ENCODE peak calls at places on chromosomes 7 and 10, in nine cellular contexts. B, Y, R, M, H, J, I, Q and L are unnamed samples.

GRCh38 chr7:116924741-116925140 is 28.6 kb upstream of the ST7 start:
- DNase-seq in H (no peak), I (no peak), R (no peak), J (no peak), M (no peak), Y (no peak), Q (no peak), B (no peak), L (no peak)

GRCh38 chr10:63237396-63237795 is 104.3 kb downstream of the NRBF2 start:
- DNase-seq in B (no peak), R (no peak), Y (no peak), H (no peak), M (no peak), I (no peak), J (no peak), Q (peak), L (no peak)

GRCh38 chr10:102220612-102221011 is 5.5 kb upstream of the ELOVL3 start:
- DNase-seq in I (no peak), M (no peak), H (no peak), R (no peak), Q (no peak), J (no peak), B (no peak), Y (no peak), L (no peak)

GRCh38 chr10:113499066-113499465 is 53.8 kb upstream of the HABP2 start:
- DNase-seq in I (no peak), J (no peak), Q (no peak), B (no peak), R (peak), Y (no peak), H (no peak), M (no peak), L (peak)

GRCh38 chr7:9200666-9201065 is 767.3 kb downstream of the NXPH1 start:
- DNase-seq in Y (no peak), J (no peak), Q (no peak), I (no peak), R (no peak), H (no peak), B (no peak), M (no peak), L (no peak)

GRCh38 chr7:129990403-129991192 is 37.8 kb upstream of the UBE2H start:
- DNase-seq in B (no peak), I (no peak), R (peak), M (no peak), J (no peak), Y (no peak), Q (no peak), H (no peak), L (peak)

GRCh38 chr7:7884855-7885254 is 83.7 kb upstream of the GLCCI1 start:
- DNase-seq in Y (no peak), M (peak), R (no peak), J (no peak), H (no peak), B (no peak), I (no peak), Q (no peak), L (no peak)

GRCh38 chr10:344582-345200 is 209.4 kb downstream of the ZMYND11 start:
- DNase-seq in I (no peak), J (peak), Q (no peak), Y (no peak), H (no peak), B (no peak), R (no peak), M (no peak), L (no peak)

GRCh38 chr7:82428186-82428961 is 15.2 kb downstream of the CACNA2D1 start:
- DNase-seq in H (no peak), M (peak), I (no peak), R (peak), J (no peak), B (no peak), Y (no peak), Q (no peak), L (peak)

GRCh38 chr10:112491144-112491543 is 44.1 kb downstream of the VTI1A start:
- DNase-seq in R (peak), I (no peak), J (no peak), Q (no peak), Y (no peak), M (peak), H (no peak), B (no peak), L (peak)

GRCh38 chr7:74222851-74223710 is 13.3 kb downstream of the LAT2 start:
- DNase-seq in H (no peak), J (no peak), R (no peak), Y (no peak), Q (no peak), M (no peak), B (no peak), I (no peak), L (no peak)

GRCh38 chr10:100828744-100829102 is 83.3 kb downstream of the PAX2 start:
- DNase-seq in Y (peak), Q (peak), R (no peak), J (peak), M (no peak), B (no peak), H (no peak), I (no peak), L (no peak)

GRCh38 chr7:4181446-4181845 is 500.6 kb upstream of the FOXK1 start:
- DNase-seq in Y (no peak), R (no peak), J (no peak), B (no peak), M (no peak), H (no peak), Q (no peak), I (no peak), L (no peak)

GRCh38 chr7:22319424-22320403 is 37.2 kb downstream of the RAPGEF5 start:
- DNase-seq in M (no peak), Y (peak), B (no peak), J (no peak), Q (no peak), H (no peak), I (no peak), R (no peak), L (no peak)

GRCh38 chr7:130957140-130957513 is 223.1 kb upstream of the KLF14 start:
- DNase-seq in M (no peak), J (no peak), R (no peak), H (no peak), B (no peak), Q (no peak), Y (no peak), I (no peak), L (no peak)

GRCh38 chr10:119644215-119644826 is 6.9 kb upstream of the BAG3 start:
- DNase-seq in Y (no peak), H (no peak), I (no peak), B (no peak), M (no peak), J (no peak), Q (peak), R (no peak), L (no peak)

GRCh38 chr10:84944187-84944586 is 615.8 kb downstream of the CCSER2 start:
- DNase-seq in B (no peak), M (no peak), Q (no peak), Y (no peak), I (no peak), J (no peak), H (no peak), R (no peak), L (no peak)

GRCh38 chr7:156639426-156640256 is 933 bp upstream of the RNF32 start:
- DNase-seq in Q (no peak), B (no peak), R (no peak), J (no peak), M (peak), Y (no peak), H (no peak), I (no peak), L (peak)

GRCh38 chr10:57017356-57018037 is 656.4 kb upstream of the ZWINT start:
- DNase-seq in J (no peak), I (no peak), B (no peak), H (no peak), R (no peak), Y (no peak), Q (no peak), M (no peak), L (no peak)

GRCh38 chr7:97845622-97846203 is 26.5 kb downstream of the ASNS start:
- DNase-seq in B (no peak), J (no peak), R (peak), Y (peak), H (peak), M (peak), Q (peak), I (no peak), L (peak)

GRCh38 chr10:132311338-132311939 is 3.7 kb upstream of the STK32C start:
- DNase-seq in R (no peak), M (no peak), Y (peak), I (no peak), H (no peak), J (peak), Q (peak), B (no peak), L (no peak)

GRCh38 chr7:116505823-116506222 is 6.3 kb downstream of the CAV2 start:
- DNase-seq in R (no peak), J (no peak), H (no peak), B (no peak), M (no peak), I (no peak), Q (no peak), Y (no peak), L (no peak)

GRCh38 chr7:106217089-106217542 is 67.7 kb downstream of the NAMPT start:
- DNase-seq in M (peak), Y (no peak), R (peak), B (no peak), Q (peak), H (peak), I (no peak), J (peak), L (peak)

GRCh38 chr7:114851406-114852025 is 70.4 kb upstream of the MDFIC start:
- DNase-seq in H (no peak), I (no peak), Y (no peak), J (no peak), M (peak), Q (peak), B (no peak), R (no peak), L (peak)

GRCh38 chr10:127537924-127538323 is 11.2 kb upstream of the NPS start:
- DNase-seq in M (no peak), R (no peak), B (no peak), I (no peak), Y (no peak), H (no peak), Q (no peak), J (no peak), L (no peak)

GRCh38 chr10:38003026-38003425 is 7.4 kb upstream of the ZNF33A start:
- DNase-seq in H (no peak), B (no peak), Y (no peak), R (no peak), Q (no peak), M (no peak), I (no peak), J (no peak), L (no peak)

GRCh38 chr7:37052673-37053072 is 328.4 kb upstream of the AOAH start:
- DNase-seq in Y (no peak), J (no peak), R (peak), Q (peak), M (peak), H (peak), B (no peak), I (no peak), L (peak)

GRCh38 chr10:45495438-45496152 is 121.6 kb downstream of the ALOX5 start:
- DNase-seq in J (no peak), Y (no peak), I (no peak), H (no peak), R (peak), Q (no peak), B (no peak), M (no peak), L (peak)

GRCh38 chr10:48470893-48471805 is 133.7 kb downstream of the ARHGAP22 start:
- DNase-seq in Q (no peak), B (peak), R (no peak), H (no peak), I (no peak), M (peak), J (peak), Y (no peak), L (peak)

GRCh38 chr10:18164771-18165361 is 24.6 kb downstream of the CACNB2 start:
- DNase-seq in J (peak), H (no peak), B (no peak), M (peak), Q (peak), Y (no peak), R (peak), I (no peak), L (peak)